ENCODE peak calls at places on chromosome 10, in eight cellular contexts. N is Peyer's patch, Y is uterus, Q is endothelial cell of umbilical vein, R is prostate gland, F is ovary, E is HCT116, X is gastrocnemius medialis. Z is an unnamed sample.

GRCh38 chr10:94358480-94358879 is 4.3 kb downstream of the NOC3L start:
- DNase-seq in X (no peak), Q (no peak), E (peak), F (no peak), Y (no peak), R (no peak), N (no peak), Z (no peak)

GRCh38 chr10:112374724-112375541 is 1.0 kb downstream of the ACSL5 start:
- DNase-seq in X (no peak), Y (no peak), F (no peak), Q (no peak), E (peak), R (no peak), N (peak), Z (no peak)

GRCh38 chr10:109987828-109988227 is 20.0 kb upstream of the ADD3 start:
- DNase-seq in R (no peak), X (no peak), F (no peak), Y (no peak), Q (no peak), E (no peak), N (no peak), Z (no peak)

GRCh38 chr10:16606421-16606820 is 84.7 kb upstream of the C1QL3 start:
- DNase-seq in X (no peak), Q (no peak), N (no peak), F (no peak), E (no peak), R (no peak), Y (no peak), Z (no peak)

GRCh38 chr10:103776878-103777591 is 78.3 kb downstream of the SH3PXD2A start:
- DNase-seq in X (peak), Y (peak), Q (no peak), E (no peak), F (no peak), R (no peak), N (no peak), Z (peak)

GRCh38 chr10:1026578-1026977 is 919 bp upstream of the IDI2 start:
- DNase-seq in X (no peak), F (no peak), R (no peak), Q (no peak), Y (no peak), E (no peak), N (no peak), Z (no peak)

GRCh38 chr10:71455035-71455434 is 58.3 kb downstream of the CDH23 start:
- DNase-seq in Y (no peak), F (no peak), Q (no peak), R (no peak), N (no peak), X (no peak), E (no peak), Z (no peak)

GRCh38 chr10:9038146-9038714 is 983.7 kb downstream of the GATA3 start:
- DNase-seq in R (no peak), X (no peak), N (no peak), Y (no peak), E (no peak), Q (no peak), F (no peak), Z (no peak)

GRCh38 chr10:24901686-24902399 is 50.6 kb downstream of the PRTFDC1 start:
- DNase-seq in N (peak), Y (peak), F (peak), X (no peak), Q (peak), R (no peak), E (peak), Z (no peak)

GRCh38 chr10:102800601-102801335 is 36.4 kb downstream of the CYP17A1 start:
- DNase-seq in N (no peak), E (no peak), R (no peak), Q (peak), Y (no peak), X (no peak), F (no peak), Z (no peak)

GRCh38 chr10:112383325-112383724 is 9.4 kb downstream of the ACSL5 start:
- DNase-seq in Q (peak), E (peak), X (no peak), N (no peak), Y (no peak), R (no peak), F (peak), Z (no peak)

GRCh38 chr10:88553116-88553752 is 29.9 kb downstream of the RNLS start:
- DNase-seq in Q (peak), Y (peak), R (peak), N (peak), X (peak), E (peak), F (peak), Z (peak)

GRCh38 chr10:77415311-77415960 is 222.2 kb downstream of the KCNMA1 start:
- DNase-seq in N (no peak), Y (no peak), E (no peak), R (no peak), F (no peak), Q (no peak), X (no peak), Z (no peak)

GRCh38 chr10:100327701-100328009 is 2.4 kb downstream of the PKD2L1 start:
- DNase-seq in F (no peak), X (no peak), Q (no peak), R (no peak), E (no peak), N (no peak), Y (no peak), Z (no peak)

GRCh38 chr10:68537796-68538195 is 10.5 kb upstream of the SLC25A16 start:
- DNase-seq in F (no peak), R (no peak), E (no peak), N (no peak), Y (no peak), Q (no peak), X (no peak), Z (no peak)

GRCh38 chr10:79562135-79562756 is 2.0 kb upstream of the SFTPA2 start:
- DNase-seq in Q (peak), R (peak), Y (peak), F (peak), N (peak), X (no peak), E (peak), Z (peak)

GRCh38 chr10:78871796-78872195 is 197.0 kb upstream of the ZMIZ1 start:
- DNase-seq in E (no peak), R (no peak), X (no peak), Q (no peak), Y (no peak), N (no peak), F (no peak), Z (no peak)

GRCh38 chr10:71547290-71547689 is 150.6 kb downstream of the CDH23 start:
- DNase-seq in Y (no peak), X (no peak), Q (no peak), N (no peak), E (no peak), R (no peak), F (no peak), Z (no peak)

GRCh38 chr10:71736570-71737355 is 17.2 kb upstream of the C10orf105 start:
- DNase-seq in X (no peak), Y (no peak), R (peak), N (no peak), E (no peak), F (no peak), Q (peak), Z (no peak)

GRCh38 chr10:51425431-51425830 is 274.0 kb downstream of the CSTF2T start:
- DNase-seq in R (no peak), N (no peak), E (no peak), Y (no peak), Q (peak), F (no peak), X (no peak), Z (no peak)

GRCh38 chr10:100020161-100020882 is 10.6 kb upstream of the DNMBP start:
- DNase-seq in X (no peak), E (no peak), R (no peak), Q (no peak), F (no peak), Y (no peak), N (no peak), Z (no peak)

GRCh38 chr10:113446739-113447138 is 106.1 kb upstream of the HABP2 start:
- DNase-seq in Q (no peak), F (no peak), R (no peak), N (no peak), X (no peak), Y (no peak), E (no peak), Z (no peak)

GRCh38 chr10:132198068-132198370 is 11.3 kb downstream of the DPYSL4 start:
- DNase-seq in X (no peak), F (no peak), Q (no peak), Y (no peak), R (no peak), E (no peak), N (no peak), Z (no peak)

GRCh38 chr10:71634531-71635164 is 84.9 kb downstream of the C10orf105 start:
- DNase-seq in X (no peak), N (no peak), Q (no peak), E (no peak), F (no peak), Y (no peak), R (peak), Z (no peak)

GRCh38 chr10:49370326-49371100 is 25.4 kb downstream of the DRGX start:
- DNase-seq in Y (no peak), F (no peak), R (no peak), X (no peak), N (no peak), Q (no peak), E (no peak), Z (no peak)

GRCh38 chr10:34696423-34696822 is 118.7 kb downstream of the PARD3 start:
- DNase-seq in N (no peak), Q (peak), F (no peak), R (no peak), X (no peak), E (no peak), Y (no peak), Z (no peak)

GRCh38 chr10:127579640-127580039 is 30.5 kb downstream of the NPS start:
- DNase-seq in E (no peak), Y (no peak), N (no peak), R (no peak), F (no peak), Q (no peak), X (no peak), Z (no peak)

GRCh38 chr10:132667613-132668394 is 118.1 kb downstream of the NKX6-2 start:
- DNase-seq in N (no peak), E (no peak), Y (no peak), R (no peak), Q (peak), X (no peak), F (no peak), Z (no peak)

GRCh38 chr10:84202349-84202748 is 8.0 kb downstream of the CDHR1 start:
- DNase-seq in Q (no peak), Y (no peak), N (no peak), F (no peak), E (no peak), R (no peak), X (no peak), Z (no peak)

GRCh38 chr10:132884691-132885271 is 57.6 kb downstream of the CFAP46 start:
- DNase-seq in F (no peak), Y (no peak), R (no peak), X (no peak), E (no peak), N (no peak), Q (no peak), Z (no peak)

GRCh38 chr10:62264702-62265436 is 3.8 kb downstream of the RTKN2 start:
- DNase-seq in Q (peak), R (no peak), E (peak), N (no peak), Y (no peak), X (no peak), F (no peak), Z (no peak)

GRCh38 chr10:133258066-133258817 is 18.4 kb downstream of the ADAM8 start:
- DNase-seq in Y (no peak), F (peak), Q (no peak), X (no peak), N (peak), E (no peak), R (peak), Z (peak)

GRCh38 chr10:89301231-89301630 is 615 bp upstream of the IFIT2 start:
- DNase-seq in F (no peak), E (no peak), N (peak), R (no peak), X (no peak), Y (no peak), Q (peak), Z (no peak)

GRCh38 chr10:85667638-85668233 is 698.9 kb downstream of the GRID1 start:
- DNase-seq in Q (no peak), X (no peak), R (no peak), Y (no peak), F (no peak), E (no peak), N (no peak), Z (no peak)

DNA sequence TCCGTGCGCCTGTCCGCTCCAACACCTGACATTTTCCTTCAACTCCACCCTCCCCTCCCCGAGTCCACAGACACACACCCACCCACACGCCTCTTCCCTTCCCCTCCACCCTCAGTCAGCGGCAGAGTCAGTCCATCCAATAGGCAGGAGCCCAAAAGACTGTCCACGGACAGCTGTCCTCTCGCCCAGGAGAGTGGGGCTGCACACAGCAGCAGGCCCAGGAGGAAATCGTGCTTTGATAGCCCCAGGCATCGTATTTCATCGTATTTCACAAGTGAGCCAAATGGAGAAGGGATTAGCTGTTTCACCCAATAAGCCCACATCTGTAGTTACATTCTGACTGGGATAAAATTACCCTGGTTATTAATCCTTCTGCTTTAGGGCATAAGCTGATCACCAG is 285.1 kb downstream of the ZEB1 start:
- DNase-seq in Q (no peak), E (no peak), F (no peak), N (no peak), R (no peak), X (no peak), Y (peak), Z (no peak)
- H3K4me3 ChIP-seq in Q (no peak), E (no peak), F (peak), N (no peak), R (no peak), X (peak), Y (peak), Z (no peak)

GRCh38 chr10:13890617-13891541 is 304.1 kb downstream of the PRPF18 start:
- DNase-seq in E (no peak), N (no peak), Y (peak), R (no peak), F (no peak), Q (peak), X (no peak), Z (no peak)
- TF ChIP-seq POLR2A in E (no peak), N (no peak), Y (no peak), R (no peak), F (no peak), Q (no peak), X (no peak), Z (no peak)

GRCh38 chr10:2992401-2993198 is 74.7 kb upstream of the PFKP start:
- DNase-seq in Q (no peak), Y (no peak), R (no peak), X (no peak), F (no peak), N (no peak), E (no peak), Z (no peak)

GRCh38 chr10:2993636-2994035 is 73.7 kb upstream of the PFKP start:
- DNase-seq in R (no peak), F (no peak), E (no peak), N (no peak), X (no peak), Q (no peak), Y (no peak), Z (no peak)

GRCh38 chr10:2989292-2989947 is 77.9 kb upstream of the PFKP start:
- DNase-seq in X (no peak), E (no peak), Y (no peak), F (no peak), Q (no peak), N (no peak), R (no peak), Z (no peak)

GRCh38 chr10:2987185-2987768 is 80.1 kb upstream of the PFKP start:
- DNase-seq in X (no peak), R (no peak), F (no peak), Q (no peak), Y (no peak), E (no peak), N (no peak), Z (no peak)

GRCh38 chr10:2990764-2991163 is 76.6 kb upstream of the PFKP start:
- DNase-seq in Y (no peak), R (no peak), E (no peak), F (no peak), X (no peak), Q (no peak), N (no peak), Z (no peak)
- H3K4me3 ChIP-seq in Y (no peak), R (no peak), E (no peak), F (no peak), X (no peak), Q (no peak), N (no peak), Z (no peak)

GRCh38 chr10:47303105-47303504 is 3.1 kb downstream of the GDF10 start:
- DNase-seq in E (no peak), F (no peak), Q (no peak), X (no peak), N (no peak), R (no peak), Y (no peak), Z (no peak)
- TF ChIP-seq POLR2A in E (no peak), F (no peak), Q (no peak), X (no peak), N (no peak), R (no peak), Y (no peak), Z (no peak)

DNA sequence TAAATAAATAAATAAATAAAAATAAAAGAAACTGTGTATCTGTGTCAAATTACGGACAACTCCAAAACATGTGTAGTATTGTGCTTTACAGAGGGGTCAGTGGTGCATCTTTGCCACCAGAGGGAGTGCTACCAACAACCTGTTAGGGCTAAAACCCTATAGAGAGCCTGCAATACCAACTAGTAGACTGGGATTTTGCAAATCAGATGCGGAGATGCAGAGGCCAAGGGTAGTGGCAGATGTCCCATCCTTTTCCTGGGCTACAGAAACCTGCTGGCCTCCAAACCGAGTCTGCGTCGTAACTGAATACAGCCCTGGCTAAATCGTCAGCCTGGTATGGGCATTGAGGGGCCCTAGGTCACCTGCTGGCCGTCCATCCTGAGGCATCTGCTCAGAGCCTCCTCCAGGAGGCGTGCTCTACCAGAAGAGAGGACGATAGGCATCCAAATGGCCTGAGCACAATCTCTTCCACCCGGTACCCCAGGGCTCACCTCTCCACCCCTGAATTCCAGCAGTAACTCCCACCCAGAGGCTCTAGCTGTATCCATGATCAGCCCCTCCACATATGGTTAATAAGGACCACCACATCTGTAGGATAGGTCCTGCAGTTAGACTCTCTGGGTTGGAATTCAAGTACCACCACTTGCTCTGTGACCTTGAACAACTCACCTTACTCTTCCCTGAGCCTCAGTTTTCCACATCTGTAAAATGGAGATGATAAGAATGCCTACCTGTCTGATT is 6.2 kb upstream of the RRP12 start:
- DNase-seq in R (peak), E (peak), Y (peak), Q (peak), N (peak), X (no peak), F (no peak), Z (peak)
- H3K4me3 ChIP-seq in R (no peak), E (peak), Y (no peak), Q (no peak), N (peak), X (no peak), F (no peak), Z (no peak)

DNA sequence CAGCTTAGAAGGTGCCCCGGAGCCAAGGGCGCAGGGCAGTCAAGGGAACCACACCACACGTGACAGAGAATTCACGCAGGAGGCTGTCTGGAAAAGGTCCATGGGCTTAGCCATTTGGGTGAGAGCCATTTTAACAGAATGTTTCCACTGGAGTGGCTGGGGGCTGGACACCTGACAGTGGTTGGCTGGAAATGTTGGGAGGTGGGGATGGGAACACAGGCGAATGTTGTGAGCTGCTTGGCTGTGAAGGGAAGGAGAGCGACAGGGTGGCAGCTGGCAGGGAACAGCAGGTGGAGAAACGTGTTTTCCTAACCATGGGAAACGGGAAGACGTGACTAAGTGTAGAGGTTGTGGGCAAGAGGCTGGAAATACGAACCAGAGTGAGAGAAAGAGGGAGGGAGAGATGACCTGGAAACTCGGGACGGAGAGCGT is 100.5 kb upstream of the ZNF32 start:
- DNase-seq in X (no peak), N (no peak), Y (no peak), Q (no peak), R (no peak), E (no peak), F (no peak), Z (no peak)
- TF ChIP-seq POLR2A in X (no peak), N (no peak), Y (no peak), Q (no peak), R (no peak), E (no peak), F (no peak), Z (no peak)

GRCh38 chr10:10794056-10794455 is 223.6 kb upstream of the CELF2 start:
- DNase-seq in X (no peak), E (no peak), F (no peak), N (no peak), Y (no peak), Q (no peak), R (no peak), Z (no peak)
- H3K4me3 ChIP-seq in X (no peak), E (no peak), F (no peak), N (no peak), Y (no peak), Q (no peak), R (no peak), Z (no peak)

Z was measured in lower leg skin.